ENCODE peak calls at places on chromosome 17, in nine cellular contexts. X, T, U, D, Q, L, K, I and H are unnamed samples.

GRCh38 chr17:12765544-12765943 is 23.8 kb upstream of the ARHGAP44 start:
- DNase-seq in L (no peak), U (no peak), I (no peak), D (no peak), Q (peak), T (peak), X (peak), K (no peak), H (no peak)

GRCh38 chr17:8289103-8289397 is 580 bp downstream of the RANGRF start:
- DNase-seq in L (peak), T (no peak), U (peak), I (peak), K (no peak), Q (no peak), X (no peak), D (peak), H (no peak)

GRCh38 chr17:5049314-5049819 is 14.1 kb upstream of the SLC52A1 start:
- DNase-seq in U (no peak), K (no peak), I (no peak), L (no peak), X (no peak), Q (no peak), D (peak), T (no peak), H (no peak)

GRCh38 chr17:27657620-27658019 is 26.6 kb downstream of the LGALS9 start:
- DNase-seq in L (no peak), K (no peak), I (peak), Q (no peak), X (no peak), U (no peak), T (peak), D (no peak), H (no peak)

GRCh38 chr17:40827746-40828453 is 5.5 kb upstream of the KRT10 start:
- DNase-seq in K (no peak), U (no peak), D (no peak), X (no peak), T (peak), L (no peak), I (no peak), Q (no peak), H (no peak)

GRCh38 chr17:30278032-30278431 is 13.7 kb downstream of the BLMH start:
- DNase-seq in L (no peak), D (no peak), U (no peak), T (peak), I (peak), X (no peak), Q (no peak), K (no peak), H (no peak)

GRCh38 chr17:56817066-56817465 is 16.7 kb downstream of the C17orf67 start:
- DNase-seq in I (no peak), D (no peak), U (no peak), K (no peak), T (no peak), X (no peak), Q (no peak), L (no peak), H (no peak)

GRCh38 chr17:74210191-74211140 is 2.9 kb upstream of the TTYH2 start:
- DNase-seq in U (peak), T (peak), K (no peak), Q (no peak), L (peak), X (no peak), D (peak), I (peak), H (peak)

GRCh38 chr17:42463976-42464400 is 5.3 kb downstream of the ATP6V0A1 start:
- DNase-seq in K (no peak), I (no peak), T (no peak), L (no peak), U (no peak), D (no peak), Q (no peak), X (no peak), H (no peak)

GRCh38 chr17:48613862-48614694 is 1.0 kb downstream of the HOXB8 start:
- DNase-seq in K (no peak), D (no peak), I (no peak), U (no peak), Q (no peak), T (no peak), L (no peak), X (no peak), H (peak)

GRCh38 chr17:66135219-66135618 is 56.7 kb downstream of the CEP112 start:
- DNase-seq in T (no peak), L (no peak), K (no peak), D (no peak), X (no peak), U (no peak), Q (no peak), I (no peak), H (no peak)

GRCh38 chr17:19720631-19721426 is 4.4 kb upstream of the SLC47A2 start:
- DNase-seq in X (no peak), Q (no peak), L (no peak), D (no peak), K (no peak), I (no peak), T (no peak), U (no peak), H (no peak)

GRCh38 chr17:20189322-20189721 is 180.2 kb downstream of the SPECC1 start:
- DNase-seq in X (no peak), D (no peak), U (no peak), I (no peak), L (no peak), K (no peak), Q (no peak), T (peak), H (no peak)

GRCh38 chr17:81254955-81255717 is 16.0 kb downstream of the NDUFAF8 start:
- DNase-seq in D (no peak), U (no peak), Q (peak), T (peak), I (peak), L (peak), K (no peak), X (peak), H (peak)

GRCh38 chr17:32565401-32565800 is 78.6 kb downstream of the CDK5R1 start:
- DNase-seq in K (no peak), T (no peak), I (no peak), D (no peak), Q (no peak), X (no peak), L (no peak), U (no peak), H (no peak)

GRCh38 chr17:77657821-77658220 is 300.7 kb upstream of the TNRC6C start:
- DNase-seq in Q (no peak), X (no peak), I (no peak), T (no peak), L (no peak), U (no peak), K (no peak), D (no peak), H (no peak)

GRCh38 chr17:62750502-62751349 is 57.4 kb downstream of the MARCHF10 start:
- DNase-seq in Q (no peak), T (no peak), L (no peak), X (no peak), D (no peak), U (no peak), K (no peak), I (no peak), H (no peak)

GRCh38 chr17:39854909-39855308 is 9.2 kb downstream of the IKZF3 start:
- DNase-seq in L (no peak), D (no peak), X (no peak), K (no peak), Q (no peak), I (no peak), U (no peak), T (no peak), H (no peak)

GRCh38 chr17:3722716-3723115 is 987 bp upstream of the HASPIN start:
- DNase-seq in I (no peak), U (no peak), L (no peak), K (no peak), T (peak), Q (no peak), D (no peak), X (no peak), H (no peak)

GRCh38 chr17:49901460-49902331 is 53.8 kb upstream of the TAC4 start:
- DNase-seq in K (no peak), L (no peak), I (no peak), U (no peak), X (no peak), D (no peak), Q (no peak), T (no peak), H (peak)

GRCh38 chr17:2435181-2435741 is 34.4 kb upstream of the MNT start:
- DNase-seq in K (no peak), D (no peak), T (no peak), L (no peak), U (no peak), Q (no peak), I (no peak), X (no peak), H (peak)

GRCh38 chr17:17778308-17779014 is 58.3 kb downstream of the SREBF1 start:
- DNase-seq in Q (peak), T (no peak), L (peak), K (no peak), X (peak), I (no peak), D (no peak), U (no peak), H (no peak)

GRCh38 chr17:7834554-7834890 is 505 bp downstream of the KDM6B start:
- DNase-seq in X (no peak), L (peak), K (no peak), I (no peak), U (no peak), Q (no peak), T (peak), D (no peak), H (no peak)

GRCh38 chr17:40122466-40122943 is 734 bp downstream of the MSL1 start:
- DNase-seq in Q (no peak), T (peak), D (no peak), U (no peak), K (no peak), I (peak), X (no peak), L (peak), H (peak)

GRCh38 chr17:36867716-36868115 is 69.6 kb upstream of the LHX1 start:
- DNase-seq in T (no peak), D (no peak), K (no peak), Q (no peak), X (no peak), U (no peak), L (no peak), I (no peak), H (no peak)

GRCh38 chr17:79306688-79307323 is 232.2 kb downstream of the ENGASE start:
- DNase-seq in X (no peak), U (no peak), K (no peak), T (no peak), L (peak), D (no peak), Q (no peak), I (no peak), H (no peak)

GRCh38 chr17:50935201-50936124 is 69.3 kb upstream of the TOB1 start:
- DNase-seq in I (no peak), U (no peak), X (no peak), K (no peak), T (no peak), L (peak), Q (no peak), D (no peak), H (no peak)